ENCODE peak calls at places on chromosomes 13 and 19, in four cellular contexts. S is IMR-90, Q is SK-N-SH, X is psoas muscle. G is an unnamed sample. For H3K9me3, the result is how much of the 10 kb centered on the place peaks cover.

GRCh38 chr13:110412132-110412912 is 105.2 kb downstream of the COL4A2 start:
- DNase-seq in S (peak), Q (peak), X (peak), G (peak)

GRCh38 chr19:55694241-55694655 is 19.2 kb downstream of the EPN1 start:
- DNase-seq in S (no peak), Q (no peak), X (no peak), G (no peak)

GRCh38 chr19:9877775-9878510 is 42.8 kb downstream of the PIN1 start:
- DNase-seq in S (peak), Q (no peak), X (no peak), G (no peak)

GRCh38 chr19:55554749-55555152 is 9.4 kb upstream of the SBK3 start:
- DNase-seq in S (no peak), Q (no peak), X (no peak), G (no peak)

GRCh38 chr13:73647417-73647816 is 486.8 kb downstream of the KLF12 start:
- DNase-seq in S (no peak), Q (no peak), X (no peak), G (no peak)

GRCh38 chr13:40665754-40666057 is 735 bp downstream of the FOXO1 start:
- DNase-seq in S (no peak), Q (peak), X (no peak), G (no peak)

GRCh38 chr13:87234981-87235380 is 436.2 kb upstream of the SLITRK5 start:
- DNase-seq in S (peak), Q (no peak), X (no peak), G (no peak)

GRCh38 chr19:55622242-55622969 is 2.0 kb downstream of the ZNF784 start:
- DNase-seq in S (no peak), Q (no peak), X (no peak), G (peak)

GRCh38 chr19:44745386-44745831 is 3.1 kb upstream of the BCL3 start:
- DNase-seq in S (peak), Q (no peak), X (peak), G (peak)

GRCh38 chr13:40189426-40189825 is 477.0 kb downstream of the FOXO1 start:
- DNase-seq in S (no peak), Q (no peak), X (no peak), G (no peak)

GRCh38 chr13:30453727-30454126 is 12.0 kb downstream of the HMGB1 start:
- DNase-seq in S (peak), Q (no peak), X (no peak), G (no peak)

GRCh38 chr13:80881495-80882482 is 540.9 kb upstream of the SPRY2 start:
- DNase-seq in S (no peak), Q (no peak), X (no peak), G (no peak)

GRCh38 chr13:76164290-76164689 is 528.2 kb downstream of the LMO7 start:
- DNase-seq in S (no peak), Q (no peak), X (no peak), G (no peak)

GRCh38 chr13:93777504-93777903 is 550.9 kb downstream of the GPC6 start:
- DNase-seq in S (no peak), Q (no peak), X (no peak), G (no peak)

GRCh38 chr13:32902898-32903297 is 113.3 kb upstream of the KL start:
- DNase-seq in S (peak), Q (no peak), X (peak), G (peak)

DNA sequence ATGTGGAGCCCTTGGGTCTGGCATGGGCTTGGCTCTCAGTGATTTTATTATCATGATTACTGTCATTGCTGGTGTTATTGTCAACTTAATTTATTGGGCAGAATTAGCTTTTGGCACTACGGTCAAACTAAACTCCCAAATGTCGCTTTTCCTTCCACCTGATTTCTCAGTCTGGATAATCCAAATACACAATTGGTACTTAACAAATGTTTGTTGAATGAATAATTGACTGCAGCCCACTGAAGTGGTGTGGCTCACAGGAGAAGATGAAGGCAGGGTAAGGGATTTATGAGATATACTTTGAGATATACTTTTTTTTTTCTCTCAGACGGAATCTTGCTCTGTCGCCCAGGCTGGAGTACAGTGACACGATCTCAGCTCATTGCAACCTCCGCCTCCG is 1.5 kb downstream of the COLGALT1 start:
- DNase-seq in S (no peak), Q (no peak), X (no peak), G (no peak)
- H3K4me3 ChIP-seq in S (no peak), Q (peak), X (peak), G (no peak)

DNA sequence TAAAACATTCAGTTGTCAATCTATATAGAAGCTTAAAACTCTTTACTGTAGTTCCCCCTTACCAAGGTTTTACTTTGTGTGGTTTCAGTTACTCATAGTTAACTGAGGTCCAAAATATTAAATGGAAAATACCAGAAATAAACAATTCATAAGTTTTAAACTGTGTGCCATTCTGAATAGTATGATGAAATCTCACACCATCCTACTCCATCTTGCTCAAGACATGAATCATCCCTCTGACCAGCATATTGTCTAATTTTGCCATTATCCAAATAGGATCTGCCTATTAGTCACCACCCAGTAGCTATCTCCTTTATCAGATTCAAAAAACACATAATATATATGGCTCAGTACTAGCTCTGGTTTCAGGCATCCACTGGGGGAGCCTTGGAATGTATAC is 22.4 kb downstream of the ZNF571 start:
- DNase-seq in S (peak), Q (no peak), X (no peak), G (no peak)
- H3K9me3 ChIP-seq in S (under half), Q (under half), X (under half), G (under half)

GRCh38 chr13:100208002-100208401 is 119.1 kb downstream of the PCCA start:
- DNase-seq in S (peak), Q (no peak), X (no peak), G (no peak)

GRCh38 chr13:100208596-100208995 is 119.7 kb downstream of the PCCA start:
- DNase-seq in S (peak), Q (no peak), X (no peak), G (no peak)

DNA sequence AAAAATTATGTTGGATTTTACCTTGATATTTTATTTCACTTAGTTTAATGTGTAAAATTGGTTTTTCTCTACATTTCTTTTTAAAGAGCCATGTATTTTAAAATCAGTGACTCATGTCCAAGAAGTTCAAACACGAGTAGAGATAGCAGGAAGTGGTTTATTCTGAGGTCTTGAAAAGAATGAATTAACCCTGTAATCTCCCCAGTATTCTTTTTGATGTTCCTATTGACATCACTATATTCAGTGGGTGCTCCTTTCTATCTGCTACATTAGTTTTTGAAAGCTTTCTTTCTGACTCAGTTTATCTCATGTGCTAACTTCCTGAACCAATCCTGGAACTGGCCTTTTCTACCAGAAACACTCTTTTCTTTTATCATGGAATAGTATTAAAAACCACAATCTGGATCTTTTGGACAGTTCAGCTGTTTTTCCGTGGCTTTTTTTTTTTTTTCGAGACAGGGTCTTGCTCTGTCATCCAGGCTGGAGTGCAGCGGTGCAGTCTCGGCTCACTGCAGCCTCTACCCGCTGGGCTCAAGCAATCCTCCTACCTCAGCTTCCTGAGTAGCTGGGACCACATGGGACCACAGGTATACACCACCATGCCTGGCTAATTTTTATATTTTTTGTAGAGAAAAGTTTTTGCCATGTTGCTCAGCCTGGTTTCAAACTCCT is 114.9 kb downstream of the PCCA start:
- DNase-seq in S (peak), Q (no peak), X (no peak), G (no peak)
- TF ChIP-seq CTCF in S (no peak), Q (no peak), X (no peak), G (no peak)

GRCh38 chr19:33569822-33570221 is 48.2 kb upstream of the PEPD start:
- DNase-seq in S (no peak), Q (no peak), X (no peak), G (no peak)
- H3K4me3 ChIP-seq in S (no peak), Q (no peak), X (no peak), G (no peak)

GRCh38 chr19:7076151-7076550 is 6.6 kb downstream of the ZNF557 start:
- DNase-seq in S (no peak), Q (no peak), X (no peak), G (no peak)
- H3K9me3 ChIP-seq in S (half or more), Q (under half), X (under half), G (under half)

DNA sequence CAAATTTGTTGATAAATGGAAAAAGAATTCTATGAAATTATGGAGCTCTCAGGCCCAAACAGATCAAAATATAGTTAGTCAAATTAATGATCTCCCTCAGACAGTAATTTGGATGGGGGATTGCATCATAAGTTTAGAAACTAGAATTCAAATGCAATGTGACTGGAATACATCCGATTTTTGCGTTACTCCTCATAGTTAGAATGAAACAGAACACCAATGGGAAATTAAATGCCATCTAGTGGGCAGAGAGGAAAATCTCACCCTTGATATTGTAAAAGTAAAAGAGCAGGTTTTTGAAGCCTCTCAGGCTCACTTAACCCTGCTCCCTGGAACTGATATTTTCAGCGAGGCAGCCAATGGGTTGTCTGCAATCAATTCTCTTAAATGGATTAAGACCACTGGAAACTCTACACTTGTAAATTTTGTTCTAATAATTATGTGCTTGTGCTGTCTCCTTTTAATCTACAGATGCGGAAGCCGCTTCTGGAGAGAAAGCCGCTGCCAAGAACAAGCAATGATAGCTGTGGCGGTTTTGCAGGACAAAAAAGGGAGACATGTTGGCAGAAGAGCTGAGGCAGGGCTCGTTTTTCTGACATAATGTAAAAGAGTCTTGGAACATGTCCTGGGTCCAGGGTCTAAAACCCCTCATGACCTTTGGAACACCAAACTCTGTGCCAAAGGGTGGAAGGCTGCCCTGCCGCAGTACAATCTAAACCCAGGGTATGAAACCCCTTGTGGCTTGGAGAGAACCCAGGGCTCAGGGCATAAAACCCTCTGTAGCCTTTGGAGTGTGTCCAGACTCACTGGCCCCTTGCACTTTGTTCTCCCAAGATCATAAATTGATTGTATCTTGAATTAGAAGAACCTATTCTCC is 12.9 kb downstream of the ZNF417 start:
- DNase-seq in S (peak), Q (peak), X (no peak), G (no peak)
- TF ChIP-seq CTCF in S (peak), Q (peak), X (peak), G (no peak)

DNA sequence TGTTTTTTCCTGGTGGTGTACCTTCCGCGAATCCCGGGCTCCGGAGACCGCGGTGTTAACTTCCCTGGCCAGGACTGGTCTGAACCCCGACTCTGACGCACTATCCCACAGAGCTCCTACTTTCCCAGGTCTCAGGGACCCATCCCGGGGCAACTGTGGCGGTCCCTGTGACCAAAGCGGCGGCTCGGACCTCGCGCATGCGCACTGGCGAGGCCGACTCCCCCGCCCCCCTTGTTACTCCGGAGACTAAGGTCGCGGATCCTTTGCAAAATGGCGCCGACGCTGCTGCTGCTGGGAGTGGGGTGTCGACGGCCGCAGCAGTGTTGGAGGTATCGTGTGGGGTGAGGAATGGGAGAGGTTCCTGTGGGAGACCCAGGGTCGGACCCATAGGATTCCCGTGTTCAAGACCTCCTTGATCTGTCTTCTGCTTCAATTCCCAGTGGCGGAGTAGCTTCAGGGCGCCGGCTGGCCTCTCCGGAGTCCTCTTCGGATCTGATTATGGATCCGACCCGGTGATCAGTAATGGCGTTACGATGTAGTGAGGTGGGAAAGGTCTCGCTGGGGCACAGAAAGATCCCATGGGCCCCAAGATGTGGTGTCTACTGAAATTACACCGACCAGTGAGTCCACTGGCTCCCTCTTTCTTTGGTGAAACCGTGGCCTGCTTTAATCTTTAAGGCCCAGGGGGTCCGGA is 66.6 kb upstream of the ZNF527 start:
- DNase-seq in S (no peak), Q (peak), X (peak), G (no peak)
- H3K4me3 ChIP-seq in S (peak), Q (no peak), X (peak), G (peak)

DNA sequence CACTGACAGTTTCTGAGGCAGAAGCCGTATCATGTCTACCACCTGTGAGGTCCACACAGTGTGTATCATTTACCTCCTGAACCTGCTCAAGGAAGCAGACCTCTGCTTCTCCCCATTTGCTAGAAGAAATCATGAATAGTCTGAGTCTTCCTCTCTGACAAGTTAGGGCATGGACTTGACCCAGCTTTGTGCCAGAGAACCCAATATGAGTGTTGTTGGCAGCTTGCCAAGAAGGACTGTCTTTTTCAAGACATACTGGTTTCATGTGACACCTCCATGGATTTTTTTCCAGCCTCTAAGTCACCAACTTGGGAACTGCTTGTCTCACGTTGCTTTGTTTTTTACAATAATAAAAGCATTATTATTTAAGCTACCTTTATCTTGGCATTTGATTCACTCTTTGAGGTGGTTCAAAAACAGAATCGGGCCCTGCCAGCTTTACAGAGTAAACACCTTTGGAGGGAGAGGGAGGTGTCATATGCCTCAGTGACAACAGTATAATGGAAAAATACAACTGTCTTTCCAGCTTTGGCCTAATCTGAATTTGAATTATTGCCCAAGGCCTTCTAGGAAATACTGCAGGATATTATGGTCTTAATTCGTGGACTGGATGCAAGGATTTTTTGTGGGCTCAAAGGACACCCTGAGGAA is 9.6 kb downstream of the ZNF211 start:
- DNase-seq in S (no peak), Q (no peak), X (no peak), G (no peak)
- H3K9me3 ChIP-seq in S (under half), Q (under half), X (half or more), G (under half)